ENCODE peak calls at places on chromosomes 13 and 19, in eight cellular contexts. One of them, this sample, is unnamed.
A peak's percentile ranks its signal among the peaks of the same experiment; 100 is the strongest.

GRCh38 chr19:6531956-6532243 is 1.1 kb downstream of the TNFSF9 start:
- DNase-seq in BJ: no peak
- DNase-seq in pulmonary artery endothelial cell: no peak
- DNase-seq in T-helper 2 cell: no peak
- DNase-seq in A172: no peak
- DNase-seq in Right ventricle myocardium superior: no peak
- DNase-seq in astrocyte of the spinal cord: no peak
- DNase-seq in cardiac muscle cell: no peak
- DNase-seq in this sample: no peak

GRCh38 chr19:2767688-2768087 is 15.4 kb downstream of the SGTA start:
- DNase-seq in pulmonary artery endothelial cell: no peak
- DNase-seq in BJ: no peak
- DNase-seq in cardiac muscle cell: no peak
- DNase-seq in astrocyte of the spinal cord: no peak
- DNase-seq in Right ventricle myocardium superior: peak; percentile 22
- DNase-seq in A172: no peak
- DNase-seq in T-helper 2 cell: no peak
- DNase-seq in this sample: no peak

GRCh38 chr13:99150575-99151370 is 49.9 kb upstream of the UBAC2 start:
- DNase-seq in BJ: peak; percentile 89
- DNase-seq in A172: peak; percentile 59
- DNase-seq in cardiac muscle cell: peak; percentile 59
- DNase-seq in astrocyte of the spinal cord: peak; percentile 63
- DNase-seq in Right ventricle myocardium superior: no peak
- DNase-seq in T-helper 2 cell: no peak
- DNase-seq in pulmonary artery endothelial cell: no peak
- DNase-seq in this sample: peak; percentile 77

GRCh38 chr19:53870485-53870844 is 2.8 kb downstream of the MYADM start:
- DNase-seq in pulmonary artery endothelial cell: no peak
- DNase-seq in BJ: no peak
- DNase-seq in cardiac muscle cell: no peak
- DNase-seq in astrocyte of the spinal cord: no peak
- DNase-seq in T-helper 2 cell: no peak
- DNase-seq in A172: no peak
- DNase-seq in Right ventricle myocardium superior: peak; percentile 52
- DNase-seq in this sample: no peak

GRCh38 chr13:90272356-90272755 is 1075.1 kb upstream of the MIR17HG start:
- DNase-seq in A172: peak; percentile 60
- DNase-seq in astrocyte of the spinal cord: peak; percentile 75
- DNase-seq in pulmonary artery endothelial cell: no peak
- DNase-seq in BJ: no peak
- DNase-seq in cardiac muscle cell: peak; percentile 63
- DNase-seq in Right ventricle myocardium superior: no peak
- DNase-seq in T-helper 2 cell: no peak
- DNase-seq in this sample: peak; percentile 19

GRCh38 chr19:46950526-46951235 is 69.0 kb upstream of the NPAS1 start:
- DNase-seq in T-helper 2 cell: peak; percentile 48
- DNase-seq in Right ventricle myocardium superior: no peak
- DNase-seq in A172: no peak
- DNase-seq in cardiac muscle cell: no peak
- DNase-seq in pulmonary artery endothelial cell: no peak
- DNase-seq in BJ: no peak
- DNase-seq in astrocyte of the spinal cord: no peak
- DNase-seq in this sample: no peak

GRCh38 chr19:5789886-5790572 is 934 bp downstream of the DUS3L start:
- DNase-seq in BJ: no peak
- DNase-seq in pulmonary artery endothelial cell: no peak
- DNase-seq in T-helper 2 cell: no peak
- DNase-seq in A172: no peak
- DNase-seq in cardiac muscle cell: no peak
- DNase-seq in Right ventricle myocardium superior: no peak
- DNase-seq in astrocyte of the spinal cord: no peak
- DNase-seq in this sample: no peak

GRCh38 chr19:55492362-55492944 is 4.2 kb downstream of the SSC5D start:
- DNase-seq in pulmonary artery endothelial cell: no peak
- DNase-seq in A172: no peak
- DNase-seq in BJ: no peak
- DNase-seq in T-helper 2 cell: no peak
- DNase-seq in Right ventricle myocardium superior: no peak
- DNase-seq in cardiac muscle cell: no peak
- DNase-seq in astrocyte of the spinal cord: no peak
- DNase-seq in this sample: no peak

GRCh38 chr13:83503424-83503823 is 378.9 kb downstream of the SLITRK1 start:
- DNase-seq in pulmonary artery endothelial cell: no peak
- DNase-seq in BJ: no peak
- DNase-seq in cardiac muscle cell: peak; percentile 15
- DNase-seq in T-helper 2 cell: no peak
- DNase-seq in Right ventricle myocardium superior: no peak
- DNase-seq in astrocyte of the spinal cord: peak; percentile 52
- DNase-seq in A172: peak; percentile 5
- DNase-seq in this sample: no peak

GRCh38 chr19:38355728-38356725 is 18.3 kb upstream of the PSMD8 start:
- DNase-seq in pulmonary artery endothelial cell: no peak
- DNase-seq in A172: no peak
- DNase-seq in astrocyte of the spinal cord: no peak
- DNase-seq in T-helper 2 cell: no peak
- DNase-seq in Right ventricle myocardium superior: no peak
- DNase-seq in BJ: no peak
- DNase-seq in cardiac muscle cell: no peak
- DNase-seq in this sample: no peak

GRCh38 chr13:44244288-44244687 is 129.3 kb upstream of the SERP2 start:
- DNase-seq in A172: peak; percentile 93
- DNase-seq in cardiac muscle cell: peak; percentile 53
- DNase-seq in astrocyte of the spinal cord: peak; percentile 90
- DNase-seq in pulmonary artery endothelial cell: no peak
- DNase-seq in BJ: no peak
- DNase-seq in T-helper 2 cell: no peak
- DNase-seq in Right ventricle myocardium superior: no peak
- DNase-seq in this sample: no peak

GRCh38 chr19:40592170-40592569 is 9.0 kb upstream of the LTBP4 start:
- DNase-seq in T-helper 2 cell: peak; percentile 72
- DNase-seq in Right ventricle myocardium superior: no peak
- DNase-seq in astrocyte of the spinal cord: peak; percentile 68
- DNase-seq in pulmonary artery endothelial cell: no peak
- DNase-seq in cardiac muscle cell: peak; percentile 69
- DNase-seq in BJ: no peak
- DNase-seq in A172: peak; percentile 83
- DNase-seq in this sample: no peak

GRCh38 chr13:62626771-62627170 is 1211.1 kb upstream of the PCDH20 start:
- DNase-seq in BJ: no peak
- DNase-seq in astrocyte of the spinal cord: no peak
- DNase-seq in pulmonary artery endothelial cell: no peak
- DNase-seq in A172: no peak
- DNase-seq in T-helper 2 cell: no peak
- DNase-seq in cardiac muscle cell: no peak
- DNase-seq in Right ventricle myocardium superior: no peak
- DNase-seq in this sample: no peak

GRCh38 chr19:16654151-16654550 is 5.8 kb downstream of the SMIM7 start:
- DNase-seq in T-helper 2 cell: no peak
- DNase-seq in cardiac muscle cell: peak; percentile 6
- DNase-seq in pulmonary artery endothelial cell: no peak
- DNase-seq in A172: peak; percentile 34
- DNase-seq in Right ventricle myocardium superior: no peak
- DNase-seq in BJ: no peak
- DNase-seq in astrocyte of the spinal cord: no peak
- DNase-seq in this sample: no peak

GRCh38 chr19:10742494-10742893 is 24.6 kb downstream of the DNM2 start:
- DNase-seq in astrocyte of the spinal cord: no peak
- DNase-seq in A172: no peak
- DNase-seq in BJ: no peak
- DNase-seq in cardiac muscle cell: no peak
- DNase-seq in T-helper 2 cell: no peak
- DNase-seq in pulmonary artery endothelial cell: peak; percentile 84
- DNase-seq in Right ventricle myocardium superior: no peak
- DNase-seq in this sample: no peak

GRCh38 chr13:87344176-87344575 is 327.0 kb upstream of the SLITRK5 start:
- DNase-seq in A172: peak; percentile 1
- DNase-seq in astrocyte of the spinal cord: peak; percentile 5
- DNase-seq in pulmonary artery endothelial cell: no peak
- DNase-seq in BJ: no peak
- DNase-seq in Right ventricle myocardium superior: no peak
- DNase-seq in cardiac muscle cell: no peak
- DNase-seq in T-helper 2 cell: no peak
- DNase-seq in this sample: no peak

GRCh38 chr19:2775556-2776430 is 7.3 kb downstream of the SGTA start:
- DNase-seq in astrocyte of the spinal cord: peak; percentile 50
- DNase-seq in A172: peak; percentile 65
- DNase-seq in pulmonary artery endothelial cell: no peak
- DNase-seq in BJ: no peak
- DNase-seq in Right ventricle myocardium superior: peak; percentile 82
- DNase-seq in T-helper 2 cell: peak; percentile 77
- DNase-seq in cardiac muscle cell: peak; percentile 54
- DNase-seq in this sample: peak; percentile 82

GRCh38 chr13:112053744-112054615 is 13.0 kb upstream of the SOX1 start:
- DNase-seq in pulmonary artery endothelial cell: no peak
- DNase-seq in cardiac muscle cell: no peak
- DNase-seq in BJ: no peak
- DNase-seq in astrocyte of the spinal cord: no peak
- DNase-seq in T-helper 2 cell: no peak
- DNase-seq in Right ventricle myocardium superior: no peak
- DNase-seq in A172: no peak
- DNase-seq in this sample: no peak

GRCh38 chr19:10421240-10421948 is 1.1 kb downstream of the PDE4A start:
- DNase-seq in Right ventricle myocardium superior: no peak
- DNase-seq in pulmonary artery endothelial cell: no peak
- DNase-seq in T-helper 2 cell: peak; percentile 69
- DNase-seq in BJ: no peak
- DNase-seq in A172: no peak
- DNase-seq in cardiac muscle cell: no peak
- DNase-seq in astrocyte of the spinal cord: no peak
- DNase-seq in this sample: no peak

GRCh38 chr13:89897681-89898080 is 1449.8 kb upstream of the MIR17HG start:
- DNase-seq in A172: no peak
- DNase-seq in cardiac muscle cell: no peak
- DNase-seq in T-helper 2 cell: no peak
- DNase-seq in Right ventricle myocardium superior: no peak
- DNase-seq in BJ: no peak
- DNase-seq in astrocyte of the spinal cord: no peak
- DNase-seq in pulmonary artery endothelial cell: no peak
- DNase-seq in this sample: no peak

GRCh38 chr13:53201454-53202225 is 173.0 kb downstream of the OLFM4 start:
- DNase-seq in cardiac muscle cell: peak; percentile 7
- DNase-seq in pulmonary artery endothelial cell: no peak
- DNase-seq in BJ: no peak
- DNase-seq in A172: no peak
- DNase-seq in astrocyte of the spinal cord: no peak
- DNase-seq in Right ventricle myocardium superior: peak; percentile 57
- DNase-seq in T-helper 2 cell: no peak
- DNase-seq in this sample: no peak

GRCh38 chr19:50410109-50410508 is 8.6 kb upstream of the SPIB start:
- DNase-seq in Right ventricle myocardium superior: no peak
- DNase-seq in astrocyte of the spinal cord: no peak
- DNase-seq in pulmonary artery endothelial cell: no peak
- DNase-seq in A172: no peak
- DNase-seq in T-helper 2 cell: no peak
- DNase-seq in cardiac muscle cell: no peak
- DNase-seq in BJ: no peak
- DNase-seq in this sample: no peak

GRCh38 chr19:3389876-3390361 is 23.5 kb downstream of the NFIC start:
- DNase-seq in Right ventricle myocardium superior: peak; percentile 57
- DNase-seq in T-helper 2 cell: no peak
- DNase-seq in cardiac muscle cell: no peak
- DNase-seq in A172: no peak
- DNase-seq in astrocyte of the spinal cord: peak; percentile 37
- DNase-seq in BJ: no peak
- DNase-seq in pulmonary artery endothelial cell: no peak
- DNase-seq in this sample: no peak

GRCh38 chr19:38656171-38656981 is 8.9 kb downstream of the ACTN4 start:
- DNase-seq in BJ: no peak
- DNase-seq in Right ventricle myocardium superior: no peak
- DNase-seq in cardiac muscle cell: peak; percentile 91
- DNase-seq in pulmonary artery endothelial cell: no peak
- DNase-seq in astrocyte of the spinal cord: peak; percentile 68
- DNase-seq in A172: no peak
- DNase-seq in T-helper 2 cell: no peak
- DNase-seq in this sample: no peak

GRCh38 chr19:10769533-10770491 is 51.9 kb downstream of the DNM2 start:
- DNase-seq in cardiac muscle cell: peak; percentile 42
- DNase-seq in Right ventricle myocardium superior: peak; percentile 73
- DNase-seq in pulmonary artery endothelial cell: no peak
- DNase-seq in A172: peak; percentile 18
- DNase-seq in T-helper 2 cell: peak; percentile 30
- DNase-seq in astrocyte of the spinal cord: no peak
- DNase-seq in BJ: no peak
- DNase-seq in this sample: no peak

GRCh38 chr13:47835470-47836228 is 165.4 kb downstream of the SUCLA2 start:
- DNase-seq in A172: peak; percentile 25
- DNase-seq in T-helper 2 cell: no peak
- DNase-seq in astrocyte of the spinal cord: no peak
- DNase-seq in pulmonary artery endothelial cell: no peak
- DNase-seq in BJ: no peak
- DNase-seq in cardiac muscle cell: no peak
- DNase-seq in Right ventricle myocardium superior: no peak
- DNase-seq in this sample: peak; percentile 26

GRCh38 chr13:22060187-22060586 is 389.3 kb downstream of the FGF9 start:
- DNase-seq in cardiac muscle cell: no peak
- DNase-seq in Right ventricle myocardium superior: no peak
- DNase-seq in BJ: no peak
- DNase-seq in A172: no peak
- DNase-seq in T-helper 2 cell: no peak
- DNase-seq in pulmonary artery endothelial cell: no peak
- DNase-seq in astrocyte of the spinal cord: no peak
- DNase-seq in this sample: no peak

GRCh38 chr13:40662866-40663265 is 3.6 kb downstream of the FOXO1 start:
- DNase-seq in A172: no peak
- DNase-seq in pulmonary artery endothelial cell: no peak
- DNase-seq in astrocyte of the spinal cord: no peak
- DNase-seq in Right ventricle myocardium superior: no peak
- DNase-seq in T-helper 2 cell: peak; percentile 82
- DNase-seq in cardiac muscle cell: no peak
- DNase-seq in BJ: no peak
- DNase-seq in this sample: no peak

This sample was measured in H54.